ENCODE peak calls at places on chromosomes 6 and 20, in six cellular contexts. J is heart left ventricle, D is cardiac fibroblast, V is IMR-90, M is pancreas, F is HFF-Myc. Q is an unnamed sample.

GRCh38 chr20:2151805-2152727 is 50.4 kb downstream of the STK35 start:
- DNase-seq in J (no peak), M (no peak), V (peak), F (peak), D (peak), Q (peak)

GRCh38 chr6:156017838-156018237 is 562.2 kb upstream of the NOX3 start:
- DNase-seq in V (peak), D (peak), F (no peak), M (no peak), J (no peak), Q (peak)

GRCh38 chr20:20547221-20547875 is 165.1 kb downstream of the RALGAPA2 start:
- DNase-seq in F (peak), V (peak), J (no peak), D (peak), M (no peak), Q (no peak)

GRCh38 chr20:45886590-45887345 is 654 bp downstream of the SPATA25 start:
- DNase-seq in V (no peak), J (no peak), M (no peak), D (no peak), F (no peak), Q (no peak)

GRCh38 chr6:23224540-23224939 is 655.2 kb downstream of the HDGFL1 start:
- DNase-seq in M (no peak), V (no peak), F (no peak), J (no peak), D (no peak), Q (no peak)

GRCh38 chr20:61844621-61845020 is 221.1 kb downstream of the TAF4 start:
- DNase-seq in F (no peak), J (no peak), V (no peak), M (peak), D (no peak), Q (no peak)

GRCh38 chr6:44192428-44193041 is 24.2 kb upstream of the MYMX start:
- DNase-seq in F (no peak), V (no peak), D (no peak), M (no peak), J (no peak), Q (no peak)

GRCh38 chr20:59121714-59122376 is 41.8 kb upstream of the ZNF831 start:
- DNase-seq in J (no peak), M (no peak), F (no peak), D (no peak), V (no peak), Q (no peak)

GRCh38 chr20:62136283-62137091 is 6.7 kb downstream of the PSMA7 start:
- DNase-seq in F (no peak), V (peak), D (peak), M (peak), J (peak), Q (peak)

GRCh38 chr6:108174371-108175175 is 8.8 kb downstream of the NR2E1 start:
- DNase-seq in F (peak), D (peak), J (no peak), M (no peak), V (peak), Q (peak)

GRCh38 chr6:62357826-62358225 is 71.8 kb upstream of the KHDRBS2 start:
- DNase-seq in M (no peak), V (no peak), F (no peak), D (no peak), J (no peak), Q (no peak)

GRCh38 chr6:12208190-12208589 is 82.0 kb upstream of the EDN1 start:
- DNase-seq in D (peak), F (no peak), V (peak), M (no peak), J (peak), Q (no peak)

GRCh38 chr6:52063584-52064400 is 23.6 kb downstream of the PKHD1 start:
- DNase-seq in M (no peak), V (peak), D (peak), J (peak), F (peak), Q (peak)

GRCh38 chr6:143396497-143397228 is 53.8 kb downstream of the ADAT2 start:
- DNase-seq in V (no peak), F (no peak), D (peak), M (no peak), J (no peak), Q (no peak)

GRCh38 chr20:40688129-40689099 is 622 bp downstream of the MAFB start:
- DNase-seq in J (peak), F (no peak), D (no peak), M (peak), V (peak), Q (peak)

GRCh38 chr20:4369798-4370124 is 351.9 kb upstream of the PRND start:
- DNase-seq in J (no peak), M (no peak), D (peak), V (no peak), F (no peak), Q (no peak)

GRCh38 chr20:31701591-31701990 is 21.1 kb downstream of the BCL2L1 start:
- DNase-seq in D (no peak), F (no peak), J (no peak), V (no peak), M (no peak), Q (no peak)

GRCh38 chr20:57618766-57619052 is 1.5 kb downstream of the ZBP1 start:
- DNase-seq in D (no peak), J (no peak), V (no peak), F (no peak), M (no peak), Q (no peak)

GRCh38 chr6:42791706-42792320 is 10.0 kb downstream of the BICRAL start:
- DNase-seq in J (no peak), F (no peak), D (peak), V (peak), M (no peak), Q (no peak)

GRCh38 chr6:56618050-56618449 is 24.6 kb downstream of the DST start:
- DNase-seq in D (no peak), M (no peak), F (no peak), J (no peak), V (no peak), Q (no peak)

GRCh38 chr20:50724112-50724724 is 7.2 kb upstream of the PARD6B start:
- DNase-seq in J (no peak), D (no peak), M (peak), V (no peak), F (no peak), Q (no peak)

GRCh38 chr6:79778794-79779193 is 147.7 kb downstream of the SH3BGRL2 start:
- DNase-seq in M (no peak), J (no peak), V (no peak), D (no peak), F (no peak), Q (no peak)

GRCh38 chr6:79775222-79775621 is 144.1 kb downstream of the SH3BGRL2 start:
- DNase-seq in D (no peak), V (no peak), M (no peak), F (no peak), J (no peak), Q (no peak)

GRCh38 chr6:79782775-79783174 is 151.6 kb downstream of the SH3BGRL2 start:
- DNase-seq in D (peak), J (no peak), M (no peak), F (no peak), V (no peak), Q (no peak)

GRCh38 chr6:79781916-79782315 is 150.8 kb downstream of the SH3BGRL2 start:
- DNase-seq in D (no peak), J (no peak), V (no peak), F (no peak), M (no peak), Q (no peak)

DNA sequence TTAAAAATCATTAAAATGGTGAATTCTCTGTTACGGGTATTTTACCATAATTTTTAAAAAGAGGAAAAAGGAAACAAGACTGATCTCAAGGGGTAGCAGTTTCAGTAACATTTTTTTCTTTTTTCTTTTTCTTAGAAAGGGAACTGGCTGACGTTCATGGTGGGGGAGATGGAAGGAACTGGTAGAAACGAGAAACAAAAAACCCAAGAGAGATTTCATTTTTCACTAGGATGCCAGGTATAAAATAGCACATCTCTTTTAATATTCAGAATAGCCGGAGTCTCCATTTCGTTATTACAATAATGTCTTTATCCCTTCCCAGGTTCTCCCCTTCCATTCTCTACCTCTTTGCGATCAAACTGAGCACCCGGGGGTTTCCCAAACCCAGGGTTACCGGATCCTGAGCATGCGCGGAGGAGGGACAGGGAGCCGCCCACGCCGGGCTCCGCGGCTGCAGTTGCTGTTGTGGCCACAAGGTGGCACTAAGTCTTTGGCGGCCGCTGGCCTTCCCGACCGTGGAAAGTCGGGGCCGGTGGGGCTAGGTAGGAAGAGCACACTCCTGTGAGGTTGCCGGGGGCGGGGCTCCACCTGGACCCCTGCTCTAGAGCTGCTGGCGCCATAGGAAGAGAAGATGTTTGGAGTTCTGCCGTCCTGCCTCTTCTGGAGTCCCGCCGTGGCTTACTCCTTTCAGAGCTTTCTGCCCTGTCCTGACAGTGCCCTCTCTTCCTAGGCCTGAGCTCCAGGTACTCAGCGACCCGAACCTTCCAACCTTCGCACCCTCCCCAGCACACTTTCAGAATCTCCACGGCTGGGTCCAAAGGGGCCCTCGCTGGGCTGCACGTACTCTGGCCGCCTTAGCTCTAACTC is 146.8 kb downstream of the SH3BGRL2 start:
- DNase-seq in D (peak), M (peak), J (peak), V (peak), F (peak), Q (peak)
- H3K4me3 ChIP-seq in D (peak), M (no peak), J (peak), V (peak), F (no peak), Q (peak)

DNA sequence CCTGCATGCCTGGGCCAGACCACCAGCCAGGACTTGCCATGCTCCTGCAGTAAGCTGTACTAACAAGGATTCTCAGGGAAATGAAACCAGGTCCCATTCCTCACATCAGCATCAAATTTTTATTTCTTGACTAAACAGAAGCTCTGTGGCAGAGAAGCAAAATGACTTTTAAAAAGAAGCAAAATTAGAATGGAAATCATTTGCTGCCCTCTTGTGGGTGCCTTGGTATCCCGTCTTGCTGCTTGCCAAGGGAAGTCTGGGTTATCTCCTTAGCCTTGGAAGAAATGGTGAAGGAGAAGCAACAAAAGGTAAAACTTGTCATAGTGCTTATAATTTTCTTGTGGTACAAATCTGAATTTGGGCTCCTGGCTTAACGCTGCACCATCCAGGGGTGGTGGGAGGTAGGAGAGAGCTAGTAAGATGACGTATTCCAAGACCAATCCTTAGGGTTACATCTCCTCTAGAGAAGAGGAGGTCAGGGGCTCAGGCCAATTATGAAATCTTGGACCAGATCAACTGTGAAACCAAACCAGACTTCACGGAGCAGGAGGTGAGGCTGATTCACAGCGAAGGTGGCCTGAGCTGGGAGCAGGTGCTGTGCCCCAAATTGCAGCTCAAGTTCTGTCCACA is 107.5 kb downstream of the FAXC start:
- DNase-seq in F (peak), V (peak), D (peak), J (no peak), M (no peak), Q (peak)
- TF ChIP-seq CTCF in F (peak), V (peak), D (peak), J (peak), M (no peak), Q (peak)

DNA sequence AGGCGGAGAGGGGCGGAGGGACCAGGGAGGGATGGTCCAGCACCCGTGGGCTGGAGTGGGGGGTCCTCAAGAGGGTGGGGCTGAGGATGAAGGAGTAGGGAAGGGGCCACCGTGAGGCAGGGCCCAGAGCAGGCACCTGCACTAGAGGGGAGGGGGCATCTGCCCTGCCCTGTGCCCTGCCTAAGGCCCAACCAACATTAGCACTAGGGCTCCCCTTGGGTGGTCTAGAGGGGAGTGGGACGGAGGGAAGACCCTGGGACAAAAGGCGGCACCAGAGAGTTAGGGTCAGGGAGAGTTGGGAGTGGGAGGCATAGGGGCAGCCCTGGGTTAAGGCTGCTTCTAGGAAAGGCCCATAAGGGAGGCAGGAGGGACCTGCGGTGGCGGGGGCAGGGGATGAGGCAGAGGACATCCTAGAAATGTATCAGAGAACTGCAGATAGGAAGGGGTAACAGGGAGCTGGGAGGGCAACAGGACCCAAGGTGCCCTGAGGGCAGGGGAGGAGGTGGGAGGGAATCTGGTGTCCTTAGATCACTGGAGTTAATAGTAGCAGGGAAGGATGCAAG is 24.5 kb downstream of the HLA-F start:
- DNase-seq in M (no peak), V (no peak), F (no peak), J (no peak), D (no peak), Q (no peak)
- H3K4me3 ChIP-seq in M (peak), V (peak), F (peak), J (peak), D (peak), Q (peak)

DNA sequence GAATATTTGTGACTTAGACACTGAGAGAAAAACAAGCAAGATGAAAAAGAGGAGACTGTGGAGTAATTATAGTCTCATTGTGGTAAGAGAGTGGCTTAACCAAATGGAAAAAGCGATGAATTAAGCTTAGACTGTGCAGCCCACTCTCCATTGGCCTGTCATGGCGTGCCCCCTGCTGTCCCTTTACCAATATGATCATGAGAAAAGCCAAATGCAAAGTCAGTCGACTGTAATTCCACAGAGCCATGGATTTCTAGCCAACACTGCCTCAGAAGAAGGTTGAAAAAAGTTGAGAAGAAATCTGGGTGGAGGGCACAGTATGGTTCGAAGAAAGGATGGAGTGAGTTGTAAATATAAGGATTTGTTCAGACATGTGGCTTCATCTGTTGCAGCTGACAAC is 251.3 kb downstream of the DOK5 start:
- DNase-seq in D (no peak), M (no peak), J (no peak), F (no peak), V (no peak), Q (no peak)
- TF ChIP-seq CTCF in D (no peak), M (peak), J (no peak), F (no peak), V (no peak), Q (no peak)

GRCh38 chr20:49563015-49563980 is 4.6 kb downstream of the PTGIS start:
- DNase-seq in F (no peak), D (no peak), M (no peak), J (no peak), V (no peak), Q (peak)
- H3K4me3 ChIP-seq in F (no peak), D (no peak), M (no peak), J (no peak), V (no peak), Q (peak)

GRCh38 chr6:148296746-148297145 is 45.9 kb upstream of the SASH1 start:
- DNase-seq in F (no peak), V (no peak), D (no peak), M (no peak), J (no peak), Q (no peak)
- TF ChIP-seq CTCF in F (no peak), V (no peak), D (no peak), M (no peak), J (no peak), Q (no peak)

DNA sequence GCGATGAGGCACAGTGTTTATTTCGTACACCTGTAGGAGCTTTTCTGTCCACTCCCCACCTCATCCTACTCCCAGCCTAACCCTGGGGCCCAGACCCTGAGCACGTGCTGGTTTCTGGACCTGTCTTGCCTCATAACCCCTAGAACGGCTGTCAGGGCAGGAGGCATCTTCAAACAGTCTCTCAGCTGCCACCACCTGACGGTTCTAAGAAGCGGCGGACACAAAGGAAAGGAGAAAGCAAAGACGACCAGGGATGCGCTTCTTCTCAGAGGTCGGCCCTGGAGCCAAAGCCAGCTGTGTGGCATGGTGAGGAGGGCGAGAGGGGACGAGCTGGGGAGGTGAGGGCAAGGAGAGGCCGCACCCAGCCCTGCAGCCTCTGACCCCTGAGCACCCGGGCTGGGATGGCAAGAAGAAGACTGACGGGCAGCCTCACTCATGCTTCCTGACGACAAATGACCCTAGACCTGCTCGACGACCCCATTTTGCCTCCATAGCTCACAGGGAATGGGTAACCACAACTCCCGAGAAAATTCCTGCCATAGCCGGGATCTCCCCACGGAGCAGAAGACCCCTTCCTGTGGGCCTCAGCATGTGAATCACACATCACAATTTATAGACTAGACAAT is 62.1 kb downstream of the WDR27 start:
- DNase-seq in J (no peak), F (no peak), V (no peak), D (no peak), M (no peak), Q (no peak)
- H3K4me3 ChIP-seq in J (no peak), F (no peak), V (no peak), D (no peak), M (no peak), Q (no peak)

DNA sequence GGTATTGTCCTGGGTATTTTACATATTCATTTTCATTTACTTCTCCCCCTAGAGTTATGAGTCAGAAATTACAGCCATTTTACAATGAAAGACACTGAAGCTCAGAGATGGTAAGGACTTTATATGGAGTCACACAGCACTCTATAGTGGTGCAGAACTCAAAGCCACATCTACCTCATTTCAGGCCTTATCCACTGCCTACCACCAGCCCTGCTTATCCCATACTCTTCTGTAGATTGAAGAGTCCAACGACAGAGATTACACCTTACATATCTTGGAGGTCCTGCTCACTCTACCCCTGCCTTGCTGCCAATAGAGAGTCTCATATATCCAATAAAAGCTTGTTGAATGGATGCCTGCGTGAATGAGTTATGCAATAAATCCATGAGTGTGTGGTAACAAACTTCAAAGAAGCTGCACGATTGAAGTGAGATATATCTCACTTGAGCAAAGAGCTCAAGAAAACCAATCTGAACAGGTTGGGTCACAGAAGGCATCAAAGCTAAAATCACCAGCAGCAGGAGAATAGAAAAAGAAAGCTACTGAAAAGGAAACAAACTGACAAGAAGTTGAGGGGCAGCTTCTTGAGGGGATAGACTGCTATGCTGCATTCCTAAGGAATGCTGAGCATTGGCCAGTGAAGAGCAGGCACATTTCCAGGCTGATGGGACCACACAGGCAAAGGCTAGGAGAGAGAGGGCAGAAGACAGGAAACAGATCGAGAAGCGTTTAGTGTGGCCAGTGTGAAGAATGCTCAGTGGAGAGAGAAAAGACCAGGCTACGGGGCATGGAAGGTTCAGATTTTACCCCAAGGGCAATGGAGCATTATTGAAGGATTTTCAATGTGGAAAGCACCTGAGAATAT is 585.6 kb downstream of the DHX35 start:
- DNase-seq in F (no peak), V (no peak), D (no peak), J (no peak), M (no peak), Q (no peak)
- TF ChIP-seq CTCF in F (no peak), V (no peak), D (no peak), J (no peak), M (no peak), Q (no peak)

Q was measured in fibroblast of the aortic adventitia.